ENCODE peak calls at places on chromosomes 5 and 9, in six cellular contexts. N, Q, U, W, C and E are unnamed samples.

GRCh38 chr9:106859957-106860715 is 2.8 kb upstream of the ZNF462 start:
- DNase-seq in N (peak), Q (peak), U (no peak), W (peak), C (no peak), E (no peak)

GRCh38 chr5:111512026-111512405 is 319 bp downstream of the STARD4 start:
- DNase-seq in N (peak), Q (peak), U (no peak), W (no peak), C (no peak), E (peak)

GRCh38 chr9:92263131-92263530 is 30.4 kb downstream of the IARS1 start:
- DNase-seq in N (no peak), Q (no peak), U (no peak), W (no peak), C (no peak), E (no peak)

GRCh38 chr9:93254806-93255519 is 71.0 kb downstream of the WNK2 start:
- DNase-seq in N (no peak), Q (no peak), U (no peak), W (peak), C (no peak), E (no peak)

GRCh38 chr5:33688041-33688980 is 203.5 kb downstream of the ADAMTS12 start:
- DNase-seq in N (no peak), Q (no peak), U (no peak), W (no peak), C (no peak), E (no peak)

GRCh38 chr9:18141681-18142080 is 332.3 kb upstream of the ADAMTSL1 start:
- DNase-seq in N (no peak), Q (no peak), U (no peak), W (no peak), C (no peak), E (no peak)

GRCh38 chr5:27308151-27308550 is 269.8 kb upstream of the CDH9 start:
- DNase-seq in N (no peak), Q (no peak), U (no peak), W (no peak), C (no peak), E (no peak)

GRCh38 chr5:127875235-127876021 is 172.2 kb downstream of the CCDC192 start:
- DNase-seq in N (peak), Q (peak), U (peak), W (peak), C (peak), E (peak)

GRCh38 chr9:112325600-112325999 is 7.8 kb downstream of the PTBP3 start:
- DNase-seq in N (no peak), Q (no peak), U (no peak), W (no peak), C (no peak), E (no peak)

GRCh38 chr9:131676431-131676972 is 63.4 kb downstream of the RAPGEF1 start:
- DNase-seq in N (no peak), Q (no peak), U (no peak), W (no peak), C (peak), E (no peak)

GRCh38 chr9:107546859-107547258 is 57.3 kb upstream of the KLF4 start:
- DNase-seq in N (no peak), Q (no peak), U (no peak), W (no peak), C (no peak), E (peak)

GRCh38 chr5:89315194-89315593 is 432.2 kb upstream of the MEF2C start:
- DNase-seq in N (no peak), Q (no peak), U (no peak), W (no peak), C (no peak), E (no peak)

GRCh38 chr5:171931163-171931562 is 75.3 kb downstream of the FBXW11 start:
- DNase-seq in N (no peak), Q (no peak), U (no peak), W (no peak), C (no peak), E (peak)

GRCh38 chr9:124639637-124640036 is 131.5 kb downstream of the NR6A1 start:
- DNase-seq in N (no peak), Q (no peak), U (no peak), W (no peak), C (no peak), E (no peak)
- TF ChIP-seq CREB1 in N (no peak), Q (no peak), U (no peak), W (no peak), C (no peak), E (no peak)

GRCh38 chr9:133396952-133397351 is 20.8 kb downstream of the STKLD1 start:
- DNase-seq in N (peak), Q (peak), U (no peak), W (peak), C (no peak), E (no peak)
- TF ChIP-seq CREB1 in N (no peak), Q (no peak), U (no peak), W (no peak), C (no peak), E (no peak)

GRCh38 chr9:121503443-121503842 is 3.8 kb upstream of the GGTA1 start:
- DNase-seq in N (no peak), Q (no peak), U (no peak), W (no peak), C (no peak), E (no peak)
- TF ChIP-seq CREB1 in N (no peak), Q (no peak), U (no peak), W (no peak), C (no peak), E (no peak)

DNA sequence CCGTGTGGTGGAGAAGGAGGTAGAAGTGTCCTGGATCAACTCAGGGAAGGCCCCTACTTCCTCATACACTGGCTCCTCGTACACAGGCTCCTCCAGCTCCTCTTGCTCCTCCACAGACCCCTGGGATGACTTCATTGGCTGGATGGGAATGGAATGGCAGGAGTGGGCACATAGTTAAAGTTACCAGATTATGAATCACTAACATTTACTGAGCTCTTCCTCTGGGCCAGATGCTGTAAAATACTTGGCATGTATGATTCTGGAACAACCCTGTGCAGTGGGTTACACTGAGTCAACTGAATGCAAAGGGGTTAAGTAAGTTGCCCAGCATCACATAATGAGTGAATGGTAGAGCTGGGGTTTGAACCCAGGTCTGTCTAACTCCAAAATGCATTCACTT is 3.1 kb upstream of the FCHSD1 start:
- DNase-seq in N (no peak), Q (no peak), U (no peak), W (no peak), C (no peak), E (no peak)
- TF ChIP-seq CREB1 in N (no peak), Q (no peak), U (no peak), W (no peak), C (no peak), E (no peak)

GRCh38 chr5:43315262-43315661 is 2.0 kb upstream of the HMGCS1 start:
- DNase-seq in N (no peak), Q (no peak), U (no peak), W (no peak), C (no peak), E (no peak)

GRCh38 chr5:43313854-43314457 is 744 bp upstream of the HMGCS1 start:
- DNase-seq in N (no peak), Q (peak), U (no peak), W (no peak), C (no peak), E (no peak)

GRCh38 chr5:43314724-43315123 is 1.5 kb upstream of the HMGCS1 start:
- DNase-seq in N (no peak), Q (no peak), U (no peak), W (no peak), C (no peak), E (no peak)

GRCh38 chr5:43316421-43316820 is 3.2 kb upstream of the HMGCS1 start:
- DNase-seq in N (no peak), Q (no peak), U (no peak), W (no peak), C (no peak), E (no peak)

DNA sequence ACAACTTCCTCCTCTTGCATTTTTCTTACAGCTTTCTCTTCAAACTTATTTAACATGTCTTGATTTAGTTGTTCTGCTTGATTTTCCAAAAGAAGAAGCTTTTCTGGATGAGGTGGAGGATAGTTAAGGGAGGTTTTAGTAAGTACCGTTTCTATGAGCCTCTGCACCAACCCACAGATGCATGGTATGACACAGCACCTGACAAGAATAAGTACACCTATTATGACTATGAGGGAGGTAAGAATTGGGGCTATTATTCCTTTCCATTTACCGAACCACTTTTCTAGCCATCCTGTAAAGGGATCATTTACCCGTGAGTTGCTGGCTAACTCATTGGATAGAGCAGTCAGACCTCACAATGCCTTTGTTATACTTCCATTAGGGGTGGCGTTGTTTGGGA is 2.5 kb upstream of the HMGCS1 start:
- DNase-seq in N (no peak), Q (no peak), U (no peak), W (no peak), C (no peak), E (no peak)
- TF ChIP-seq CREB1 in N (no peak), Q (no peak), U (no peak), W (no peak), C (no peak), E (no peak)

DNA sequence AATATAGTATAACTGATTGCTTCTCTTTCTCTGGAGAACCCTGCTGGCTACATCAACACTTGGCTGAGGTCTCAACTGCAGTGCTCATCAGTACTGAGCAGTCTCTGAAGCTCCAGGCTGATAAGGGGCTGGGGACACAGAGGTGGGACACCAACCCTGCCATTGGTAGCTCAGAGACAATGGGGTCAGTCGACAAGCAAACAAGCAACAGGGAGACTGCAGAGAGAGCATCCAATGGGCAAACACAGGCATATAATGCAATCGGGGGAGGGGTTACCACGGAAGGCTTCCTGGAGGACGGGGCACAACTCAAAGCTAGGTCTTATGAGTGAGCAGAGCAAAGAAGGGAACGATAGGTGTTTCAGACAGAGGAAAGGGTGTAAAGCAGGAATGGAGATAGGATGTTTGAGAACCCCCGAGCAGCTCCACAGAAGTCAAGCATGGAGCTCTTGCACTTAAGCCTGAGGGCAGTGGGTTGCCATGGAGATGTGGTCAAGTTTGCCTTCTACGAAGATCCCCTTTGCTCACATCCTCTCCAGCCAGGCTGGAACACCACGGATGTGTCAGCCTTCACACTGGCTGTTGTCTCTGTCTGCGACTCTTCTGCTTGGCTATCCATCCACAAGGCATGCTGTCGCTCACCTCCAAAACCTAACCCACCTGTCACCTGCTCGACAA is 21.5 kb upstream of the AKNA start:
- DNase-seq in N (no peak), Q (peak), U (no peak), W (no peak), C (no peak), E (no peak)
- TF ChIP-seq CREB1 in N (no peak), Q (no peak), U (no peak), W (no peak), C (no peak), E (no peak)

GRCh38 chr9:117019242-117019641 is 332.1 kb downstream of the TRIM32 start:
- DNase-seq in N (no peak), Q (no peak), U (no peak), W (no peak), C (no peak), E (no peak)

GRCh38 chr9:117014061-117014460 is 327.0 kb downstream of the TRIM32 start:
- DNase-seq in N (no peak), Q (no peak), U (no peak), W (no peak), C (no peak), E (no peak)

GRCh38 chr9:117008461-117008860 is 321.4 kb downstream of the TRIM32 start:
- DNase-seq in N (no peak), Q (no peak), U (no peak), W (no peak), C (no peak), E (no peak)

DNA sequence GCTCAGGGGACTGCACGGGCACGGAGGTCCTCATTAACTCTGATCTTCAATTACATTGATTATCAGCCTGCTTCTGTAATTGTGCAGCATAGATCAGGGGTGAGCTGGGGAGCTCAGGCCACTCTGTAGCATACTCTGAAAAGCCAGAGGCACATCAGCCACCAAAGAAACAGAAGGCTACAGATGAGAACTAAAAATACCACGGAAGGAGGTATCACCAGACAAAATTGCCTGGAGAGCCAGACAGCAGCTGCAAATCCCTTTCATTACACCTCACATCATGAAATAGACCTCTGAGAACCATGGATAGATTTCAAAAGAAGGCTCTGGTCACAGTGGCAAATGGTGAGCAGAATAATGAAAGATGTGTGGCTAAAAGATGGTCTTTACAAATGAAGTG is 326.5 kb downstream of the TRIM32 start:
- DNase-seq in N (no peak), Q (no peak), U (no peak), W (no peak), C (no peak), E (no peak)
- TF ChIP-seq CREB1 in N (no peak), Q (no peak), U (no peak), W (no peak), C (no peak), E (no peak)

DNA sequence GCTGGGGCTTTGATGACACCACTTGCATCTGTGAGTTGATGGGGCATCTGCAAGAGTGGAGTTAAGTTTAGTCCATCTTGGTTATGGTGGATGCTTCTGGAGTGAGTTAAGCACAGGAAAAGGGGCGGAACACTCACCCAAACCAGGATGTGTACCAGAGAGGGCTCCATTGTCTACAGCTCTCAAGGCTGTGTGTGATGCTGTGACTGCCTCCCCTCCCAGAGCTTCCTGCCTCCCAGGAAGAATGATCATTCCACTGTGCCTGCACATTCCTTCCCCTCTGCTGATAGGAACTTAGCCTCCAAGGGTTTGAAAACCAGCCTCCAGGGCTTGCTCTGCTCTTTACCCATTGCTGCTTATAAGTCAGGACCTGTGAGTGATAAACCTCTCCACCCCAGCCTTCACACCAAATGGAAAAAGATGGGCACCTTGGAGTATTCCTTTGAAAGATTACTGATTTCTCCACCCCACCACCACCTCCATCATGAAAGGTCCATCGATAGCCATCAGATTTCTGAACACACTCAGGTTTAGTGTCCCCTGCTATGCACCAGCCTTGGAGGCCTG is 160.1 kb upstream of the SPRY4 start:
- DNase-seq in N (no peak), Q (no peak), U (no peak), W (no peak), C (no peak), E (peak)
- TF ChIP-seq CREB1 in N (no peak), Q (no peak), U (no peak), W (no peak), C (no peak), E (no peak)